ENCODE peak calls at places on chromosomes 1 and 21, in four cellular contexts. D, B, F and C are unnamed samples.

GRCh38 chr1:24996983-24997893 is 67.2 kb upstream of the RUNX3 start:
- DNase-seq in D (no peak), F (no peak), B (no peak), C (no peak)

GRCh38 chr1:30323352-30323751 is 400.0 kb downstream of the MATN1 start:
- DNase-seq in F (no peak), D (no peak), B (no peak), C (no peak)

GRCh38 chr1:173714441-173714758 is 381 bp upstream of the KLHL20 start:
- DNase-seq in D (peak), B (no peak), F (no peak), C (no peak)

GRCh38 chr1:81313289-81313688 is 487.4 kb upstream of the ADGRL2 start:
- DNase-seq in D (no peak), F (no peak), B (no peak), C (no peak)

GRCh38 chr1:35883681-35884155 is 709 bp downstream of the AGO1 start:
- DNase-seq in F (peak), D (peak), B (peak), C (peak)

GRCh38 chr1:224500802-224501201 is 66.2 kb upstream of the WDR26 start:
- DNase-seq in F (no peak), B (no peak), D (peak), C (no peak)

GRCh38 chr1:117685936-117686806 is 80.3 kb downstream of the TENT5C start:
- DNase-seq in F (no peak), D (no peak), B (no peak), C (no peak)

GRCh38 chr21:23281917-23282316 is 2283.7 kb downstream of the NCAM2 start:
- DNase-seq in B (no peak), F (no peak), D (no peak), C (no peak)

GRCh38 chr1:248759644-248760043 is 4.1 kb upstream of the LYPD8 start:
- DNase-seq in B (no peak), F (no peak), D (no peak), C (no peak)

GRCh38 chr1:203354246-203354645 is 3.3 kb upstream of the FMOD start:
- DNase-seq in B (no peak), F (no peak), D (no peak), C (no peak)

GRCh38 chr1:181094813-181095212 is 6.3 kb downstream of the IER5 start:
- DNase-seq in D (no peak), F (no peak), B (no peak), C (no peak)
- TF ChIP-seq ELF4 in D (no peak), F (no peak), B (no peak), C (no peak)

DNA sequence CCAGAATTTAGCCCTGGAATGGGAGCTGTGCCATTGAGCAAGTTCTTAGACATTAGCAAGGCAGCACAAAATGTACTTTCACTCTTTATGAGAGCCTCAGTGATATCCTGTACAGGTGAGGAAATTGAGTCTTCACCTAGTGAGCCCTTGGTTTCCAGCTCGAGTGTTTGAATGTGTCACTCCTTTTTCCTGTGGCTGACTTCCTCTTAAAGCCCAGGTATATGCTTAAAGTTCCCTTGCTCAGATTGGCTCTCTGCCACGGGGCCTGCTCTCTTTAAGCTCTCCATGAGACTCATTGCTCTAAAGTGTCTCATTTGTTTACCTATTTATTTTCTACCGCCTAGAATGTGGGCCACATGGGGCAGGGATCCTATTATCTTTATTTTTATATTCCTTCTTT is 324.9 kb downstream of the SIPA1L2 start:
- DNase-seq in D (no peak), B (no peak), F (no peak), C (no peak)
- TF ChIP-seq SP1 in D (no peak), B (no peak), F (no peak), C (no peak)

GRCh38 chr21:46459024-46459355 is 299 bp downstream of the DIP2A start:
- DNase-seq in B (no peak), F (no peak), D (no peak), C (no peak)

GRCh38 chr21:46459356-46460112 is 843 bp downstream of the DIP2A start:
- DNase-seq in D (peak), B (peak), F (no peak), C (no peak)

GRCh38 chr21:46458315-46459023 is at the start of gene DIP2A:
- DNase-seq in D (peak), F (peak), B (peak), C (peak)

GRCh38 chr21:46457801-46458314 is 833 bp upstream of the DIP2A start:
- DNase-seq in F (peak), B (no peak), D (no peak), C (peak)

DNA sequence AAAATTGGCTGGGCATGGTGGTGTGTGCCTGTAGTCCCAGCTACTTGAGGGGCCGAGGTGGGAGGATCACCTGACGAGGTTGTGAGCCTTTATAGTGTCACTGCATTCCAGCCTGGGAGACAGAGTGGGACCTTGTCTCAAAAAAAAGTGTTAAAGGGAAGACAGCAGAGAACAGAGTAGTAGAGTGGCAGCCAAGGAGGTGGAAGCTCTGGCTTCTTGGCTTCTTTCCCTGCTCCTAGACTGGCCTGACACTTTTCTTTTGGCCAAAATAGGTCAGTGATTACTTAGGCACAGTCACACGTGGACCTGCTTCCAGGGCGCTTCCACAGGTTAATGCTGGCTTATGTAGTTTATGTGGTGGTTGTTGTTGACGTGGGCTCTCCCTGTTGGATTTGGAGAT is 3.2 kb downstream of the DIP2A start:
- DNase-seq in D (no peak), B (no peak), F (no peak), C (no peak)
- TF ChIP-seq ELF4 in D (no peak), B (no peak), F (no peak), C (no peak)

DNA sequence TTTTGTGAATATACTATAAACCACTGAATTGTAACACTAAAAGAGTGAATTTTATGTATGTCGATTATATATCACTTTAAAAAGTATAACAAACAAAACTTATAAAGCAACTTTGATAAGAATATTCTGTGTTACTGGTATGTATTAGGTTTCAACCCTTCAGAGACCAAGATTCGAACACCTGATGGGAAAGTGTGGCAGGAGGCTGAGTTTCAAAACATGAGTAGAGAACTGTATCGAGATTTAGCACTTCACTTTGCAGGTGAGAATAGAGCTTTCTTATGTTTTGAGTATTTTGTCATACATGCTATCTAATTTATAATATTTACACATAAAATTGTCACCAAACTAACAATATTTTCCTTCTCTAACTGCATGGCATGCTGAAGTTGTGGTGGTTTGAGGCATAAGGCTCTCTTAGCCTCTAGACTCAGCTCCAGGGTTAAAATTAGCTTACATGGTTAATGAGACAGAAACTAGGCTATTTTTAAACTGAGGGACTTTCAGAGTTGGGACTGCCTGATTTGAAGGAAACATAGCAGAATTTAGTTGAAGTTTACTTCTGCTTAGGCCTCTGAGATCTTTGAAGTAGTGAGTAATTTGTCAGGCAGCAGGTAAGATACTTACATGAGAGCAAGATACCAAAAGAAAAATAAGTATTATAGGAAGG is 48.6 kb downstream of the CEP350 start:
- DNase-seq in F (no peak), B (no peak), D (no peak), C (no peak)
- TF ChIP-seq SP1 in F (no peak), B (no peak), D (no peak), C (no peak)

GRCh38 chr1:235601087-235601486 is 48.5 kb downstream of the GNG4 start:
- DNase-seq in D (peak), B (peak), F (no peak), C (peak)
- TF ChIP-seq ELF4 in D (no peak), B (no peak), F (no peak), C (no peak)

GRCh38 chr21:40809673-40810072 is 37.3 kb downstream of the DSCAM start:
- DNase-seq in B (no peak), D (no peak), F (no peak), C (no peak)
- TF ChIP-seq SP1 in B (no peak), D (no peak), F (no peak), C (no peak)

DNA sequence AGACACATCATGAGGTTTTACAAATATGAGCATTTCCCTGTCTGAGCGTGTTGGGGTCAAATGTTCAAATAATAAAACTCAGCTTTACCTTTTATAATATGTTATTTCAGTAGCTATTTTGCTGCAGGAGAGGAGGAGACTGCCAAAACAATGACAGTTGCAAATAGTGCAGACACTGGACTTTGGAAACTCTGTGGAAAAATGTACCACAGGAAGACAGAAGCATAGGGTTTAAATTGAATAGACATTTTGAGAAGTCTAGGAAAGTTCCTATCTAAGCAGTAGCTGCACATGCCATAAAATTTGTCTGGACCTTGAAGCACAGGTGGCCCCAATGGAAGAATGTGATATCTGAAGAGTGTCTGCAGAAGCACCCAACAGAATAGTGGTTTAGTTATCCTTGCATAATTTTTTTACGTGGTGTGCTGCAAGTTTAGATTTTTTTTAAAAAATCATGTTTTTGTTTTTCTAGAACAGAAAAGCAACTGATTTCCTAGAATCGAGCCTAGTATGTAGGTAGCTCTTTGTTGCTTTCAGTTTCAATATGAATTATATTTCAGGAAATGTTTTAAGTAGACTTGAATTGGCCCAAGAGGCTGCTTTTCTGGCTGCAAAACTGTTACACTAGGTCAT is 14.0 kb upstream of the GBP5 start:
- DNase-seq in D (no peak), B (no peak), F (no peak), C (no peak)
- TF ChIP-seq ELF4 in D (no peak), B (no peak), F (no peak), C (no peak)

GRCh38 chr1:27605796-27606707 is 2.1 kb upstream of the AHDC1 start:
- DNase-seq in D (peak), F (peak), B (peak), C (peak)
- TF ChIP-seq SP1 in D (no peak), F (no peak), B (no peak), C (no peak)